ENCODE peak calls at places on chromosomes 16 and 17, in five cellular contexts. One of them, this sample, is unnamed.

GRCh38 chr17:50947844-50948514 is 81.8 kb upstream of the TOB1 start:
- DNase-seq in PC-3: peak; percentile 46
- DNase-seq in lung: peak; percentile 76
- DNase-seq in neural progenitor cell: no peak
- DNase-seq in IMR-90: no peak
- DNase-seq in this sample: peak; percentile 30

GRCh38 chr17:55356440-55357328 is 65.0 kb downstream of the MMD start:
- DNase-seq in PC-3: peak; percentile 93
- DNase-seq in lung: peak; percentile 67
- DNase-seq in neural progenitor cell: peak; percentile 83
- DNase-seq in IMR-90: peak; percentile 57
- DNase-seq in this sample: peak; percentile 72

GRCh38 chr17:7626956-7627249 is 718 bp downstream of the SAT2 start:
- DNase-seq in PC-3: no peak
- DNase-seq in lung: no peak
- DNase-seq in neural progenitor cell: no peak
- DNase-seq in IMR-90: no peak
- DNase-seq in this sample: no peak

GRCh38 chr16:58098207-58099096 is 30.7 kb downstream of the CFAP20 start:
- DNase-seq in PC-3: peak; percentile 35
- DNase-seq in lung: no peak
- DNase-seq in neural progenitor cell: no peak
- DNase-seq in IMR-90: peak; percentile 22
- DNase-seq in this sample: peak; percentile 38

GRCh38 chr17:57296231-57296630 is 39.9 kb downstream of the MSI2 start:
- DNase-seq in PC-3: peak; percentile 11
- DNase-seq in lung: no peak
- DNase-seq in neural progenitor cell: no peak
- DNase-seq in IMR-90: no peak
- DNase-seq in this sample: no peak

GRCh38 chr17:62630365-62631085 is 3.1 kb downstream of the MRC2 start:
- DNase-seq in PC-3: no peak
- DNase-seq in lung: no peak
- DNase-seq in neural progenitor cell: no peak
- DNase-seq in IMR-90: peak; percentile 59
- DNase-seq in this sample: peak; percentile 31

GRCh38 chr17:20992987-20993862 is 49.6 kb downstream of the USP22 start:
- DNase-seq in PC-3: peak; percentile 89
- DNase-seq in lung: peak; percentile 58
- DNase-seq in neural progenitor cell: peak; percentile 85
- DNase-seq in IMR-90: peak; percentile 71
- DNase-seq in this sample: peak; percentile 60

GRCh38 chr17:1362065-1362848 is 37.8 kb downstream of the YWHAE start:
- DNase-seq in PC-3: no peak
- DNase-seq in lung: no peak
- DNase-seq in neural progenitor cell: no peak
- DNase-seq in IMR-90: no peak
- DNase-seq in this sample: no peak

GRCh38 chr17:42559076-42559475 is 2.9 kb upstream of the COASY start:
- DNase-seq in PC-3: no peak
- DNase-seq in lung: peak; percentile 70
- DNase-seq in neural progenitor cell: no peak
- DNase-seq in IMR-90: no peak
- DNase-seq in this sample: peak; percentile 20

GRCh38 chr17:45123930-45124796 is 8.2 kb downstream of the PLCD3 start:
- DNase-seq in PC-3: peak; percentile 96
- DNase-seq in lung: peak; percentile 69
- DNase-seq in neural progenitor cell: no peak
- DNase-seq in IMR-90: peak; percentile 91
- DNase-seq in this sample: peak; percentile 84

GRCh38 chr17:65556014-65556909 is 5.2 kb downstream of the AXIN2 start:
- DNase-seq in PC-3: peak; percentile 80
- DNase-seq in lung: peak; percentile 90
- DNase-seq in neural progenitor cell: peak; percentile 90
- DNase-seq in IMR-90: peak; percentile 50
- DNase-seq in this sample: peak; percentile 35

GRCh38 chr16:67286441-67287235 is 7.3 kb downstream of the PLEKHG4 start:
- DNase-seq in PC-3: no peak
- DNase-seq in lung: no peak
- DNase-seq in neural progenitor cell: no peak
- DNase-seq in IMR-90: no peak
- DNase-seq in this sample: no peak

GRCh38 chr17:34584805-34585416 is 5.5 kb downstream of the TMEM132E start:
- DNase-seq in PC-3: peak; percentile 7
- DNase-seq in lung: no peak
- DNase-seq in neural progenitor cell: peak; percentile 29
- DNase-seq in IMR-90: peak; percentile 2
- DNase-seq in this sample: peak; percentile 33

GRCh38 chr16:27366687-27367462 is 35.1 kb upstream of the IL21R start:
- DNase-seq in PC-3: no peak
- DNase-seq in lung: no peak
- DNase-seq in neural progenitor cell: no peak
- DNase-seq in IMR-90: no peak
- DNase-seq in this sample: peak; percentile 12

GRCh38 chr16:69918241-69918640 is 32.9 kb upstream of the CLEC18A start:
- DNase-seq in PC-3: peak; percentile 3
- DNase-seq in lung: no peak
- DNase-seq in neural progenitor cell: no peak
- DNase-seq in IMR-90: peak; percentile 18
- DNase-seq in this sample: no peak

GRCh38 chr17:34420254-34420766 is 57.3 kb upstream of the CCL1 start:
- DNase-seq in PC-3: peak; percentile 68
- DNase-seq in lung: peak; percentile 71
- DNase-seq in neural progenitor cell: peak; percentile 77
- DNase-seq in IMR-90: peak; percentile 46
- DNase-seq in this sample: peak; percentile 46

GRCh38 chr16:81652798-81653505 is 126.1 kb upstream of the PLCG2 start:
- DNase-seq in PC-3: no peak
- DNase-seq in lung: no peak
- DNase-seq in neural progenitor cell: peak; percentile 68
- DNase-seq in IMR-90: no peak
- DNase-seq in this sample: no peak

GRCh38 chr17:75601057-75601987 is 13.7 kb downstream of the MYO15B start:
- DNase-seq in PC-3: peak; percentile 77
- DNase-seq in lung: peak; percentile 64
- DNase-seq in neural progenitor cell: peak; percentile 75
- DNase-seq in IMR-90: peak; percentile 5
- DNase-seq in this sample: peak; percentile 29
- TF ChIP-seq CTCF in PC-3: peak; percentile 95
- TF ChIP-seq CTCF in lung: peak; percentile 34
- TF ChIP-seq CTCF in neural progenitor cell: peak; percentile 83
- TF ChIP-seq CTCF in IMR-90: peak; percentile 52
- TF ChIP-seq CTCF in this sample: peak; percentile 86

DNA sequence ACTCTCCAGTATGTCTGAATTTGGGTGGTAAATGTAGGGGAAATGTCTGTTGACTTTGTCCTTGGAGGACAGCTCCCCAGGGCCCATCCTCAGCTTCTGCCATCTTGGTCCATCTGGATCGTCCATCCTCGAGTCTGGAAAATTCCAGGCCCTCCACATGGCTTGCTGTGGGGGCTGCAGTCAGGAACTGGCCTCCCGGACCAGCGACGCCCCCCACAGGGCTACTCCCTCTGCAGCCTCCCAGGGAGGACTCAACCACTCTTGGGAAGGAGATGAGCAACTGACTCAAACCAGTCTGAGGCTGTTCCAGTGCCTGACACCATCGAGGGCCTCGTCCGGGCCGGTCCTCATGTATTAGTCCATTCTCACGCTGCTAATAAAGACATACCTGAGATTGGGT is 5.5 kb upstream of the ZG16B start:
- DNase-seq in PC-3: no peak
- DNase-seq in lung: no peak
- DNase-seq in neural progenitor cell: no peak
- DNase-seq in IMR-90: no peak
- DNase-seq in this sample: no peak
- H3K27me3 ChIP-seq in PC-3: no peaks in the 10 kb centered on the region
- H3K27me3 ChIP-seq in lung: no peaks in the 10 kb centered on the region
- H3K27me3 ChIP-seq in neural progenitor cell: no peaks in the 10 kb centered on the region
- H3K27me3 ChIP-seq in IMR-90: peaks cover 52% of the 10 kb centered on the region
- H3K27me3 ChIP-seq in this sample: peaks cover 2% of the 10 kb centered on the region

DNA sequence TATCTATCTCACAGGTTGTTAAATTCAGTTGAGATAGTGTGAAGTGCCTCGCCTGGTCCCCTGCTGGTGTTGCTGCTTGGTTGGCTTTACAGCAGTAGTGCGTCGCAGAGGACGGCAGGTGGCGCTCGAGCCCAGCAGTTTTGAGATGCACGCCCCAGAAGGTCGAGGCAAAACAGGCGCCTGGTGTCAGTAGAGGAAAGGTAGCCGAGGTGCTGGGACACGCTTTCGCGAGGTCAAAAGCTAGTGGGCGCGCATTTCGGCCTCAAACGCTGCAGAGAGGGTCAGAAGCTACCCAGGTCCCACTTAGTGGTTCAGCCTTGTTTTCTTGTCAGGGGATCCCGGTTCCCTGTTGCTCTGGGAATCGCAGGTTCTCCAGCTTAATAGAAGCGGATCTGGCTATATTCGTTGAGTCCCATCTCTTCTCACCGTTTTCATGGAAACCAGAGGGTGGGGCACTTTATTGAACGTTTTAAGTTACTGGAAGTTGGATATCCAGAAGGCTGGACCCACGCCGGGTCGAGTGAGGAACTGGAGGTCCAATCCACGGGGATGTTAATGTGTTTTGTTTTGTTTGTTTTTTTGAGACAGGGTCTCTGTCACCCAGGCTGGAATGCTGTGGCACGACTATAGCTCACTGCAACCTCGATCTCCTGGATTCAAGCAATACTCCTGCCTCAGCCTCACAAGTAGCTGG is 10.3 kb upstream of the ZFP90 start:
- DNase-seq in PC-3: peak; percentile 69
- DNase-seq in lung: peak; percentile 88
- DNase-seq in neural progenitor cell: peak; percentile 91
- DNase-seq in IMR-90: peak; percentile 64
- DNase-seq in this sample: peak; percentile 68
- H3K4me3 ChIP-seq in PC-3: peak overlapping the region; percentile 85
- H3K4me3 ChIP-seq in lung: no peak overlapping the region
- H3K4me3 ChIP-seq in neural progenitor cell: no peak overlapping the region
- H3K4me3 ChIP-seq in IMR-90: no peak overlapping the region
- H3K4me3 ChIP-seq in this sample: peak overlapping the region; percentile 8

DNA sequence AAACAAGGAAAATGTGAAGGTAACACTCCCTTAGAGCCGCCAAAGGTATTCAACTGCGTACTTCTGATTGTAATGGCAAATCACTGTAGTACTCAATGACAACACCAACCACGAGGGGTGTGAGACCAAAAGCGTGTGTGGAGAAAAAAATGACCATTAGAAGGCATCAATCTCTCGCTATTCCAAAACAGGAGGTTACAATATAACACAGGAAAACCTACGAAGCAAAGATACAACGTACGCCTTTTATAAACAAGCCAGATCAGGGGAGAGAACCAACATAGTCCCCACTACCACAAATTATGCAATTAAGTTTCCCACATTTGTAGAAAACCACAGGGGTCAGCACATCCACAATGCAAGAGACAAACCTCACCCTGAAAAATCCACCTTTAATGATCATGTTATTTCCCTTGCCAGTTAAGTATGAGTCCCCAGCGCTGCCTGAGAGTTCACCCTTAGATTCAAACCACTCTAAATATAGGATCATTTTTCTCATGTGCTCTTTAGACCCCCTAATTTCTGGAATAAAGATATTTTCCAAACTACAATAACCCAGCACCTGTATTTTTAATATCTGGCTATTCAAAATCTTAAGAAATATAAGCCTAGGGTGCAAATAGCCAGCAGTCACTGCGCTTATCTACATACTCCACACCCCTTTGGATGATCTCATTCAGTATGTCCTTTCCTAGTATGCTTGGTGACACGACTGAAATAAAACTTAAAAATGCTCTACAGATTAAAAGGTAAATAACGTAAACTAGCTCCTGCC is 12.4 kb downstream of the TEX14 start:
- DNase-seq in PC-3: peak; percentile 81
- DNase-seq in lung: no peak
- DNase-seq in neural progenitor cell: no peak
- DNase-seq in IMR-90: peak; percentile 52
- DNase-seq in this sample: peak; percentile 43
- TF ChIP-seq CTCF in PC-3: no peak
- TF ChIP-seq CTCF in lung: no peak
- TF ChIP-seq CTCF in neural progenitor cell: no peak
- TF ChIP-seq CTCF in IMR-90: no peak
- TF ChIP-seq CTCF in this sample: no peak

DNA sequence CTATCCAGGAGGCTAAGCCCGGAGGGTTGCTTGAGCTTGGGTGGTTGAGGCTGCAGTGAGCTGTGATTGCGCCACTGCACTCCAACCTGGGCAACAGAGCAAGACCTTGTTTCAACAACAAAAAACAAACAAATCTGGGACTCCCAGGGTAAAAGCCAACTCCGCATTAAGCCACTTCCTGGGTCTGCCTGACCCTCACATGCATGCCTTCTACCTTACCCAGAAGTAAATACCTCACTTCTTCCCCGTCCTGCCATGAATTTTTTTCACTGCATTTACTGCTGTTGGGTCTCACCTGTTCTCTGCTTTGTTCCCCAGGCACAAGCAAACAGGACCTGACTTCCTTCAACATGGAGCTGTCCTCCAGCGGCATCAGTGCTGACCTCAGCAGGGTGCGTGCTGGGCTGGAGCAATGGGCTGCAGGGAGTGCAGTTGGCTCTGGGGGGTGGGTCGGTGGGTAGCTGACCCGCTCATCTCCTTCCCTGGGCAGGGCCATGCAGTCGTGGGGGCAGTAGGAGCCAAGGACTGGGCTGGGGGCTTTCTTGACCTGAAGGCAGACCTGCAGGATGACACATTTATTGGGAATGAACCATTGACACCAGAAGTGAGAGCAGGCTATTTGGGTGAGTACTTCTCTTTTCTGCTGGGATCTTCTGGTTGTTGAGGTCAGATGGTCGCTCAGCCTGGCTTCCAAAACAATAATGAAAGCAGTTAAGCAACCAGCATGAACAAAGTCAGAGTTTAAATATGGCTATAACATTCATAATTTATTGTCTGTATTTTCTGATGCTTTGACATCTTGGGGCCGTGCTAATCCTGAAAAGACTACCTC is 16.4 kb downstream of the ITGAL start:
- DNase-seq in PC-3: no peak
- DNase-seq in lung: no peak
- DNase-seq in neural progenitor cell: no peak
- DNase-seq in IMR-90: no peak
- DNase-seq in this sample: peak; percentile 13
- H3K27me3 ChIP-seq in PC-3: no peaks in the 10 kb centered on the region
- H3K27me3 ChIP-seq in lung: no peaks in the 10 kb centered on the region
- H3K27me3 ChIP-seq in neural progenitor cell: no peaks in the 10 kb centered on the region
- H3K27me3 ChIP-seq in IMR-90: peaks cover 5% of the 10 kb centered on the region
- H3K27me3 ChIP-seq in this sample: no peaks in the 10 kb centered on the region

GRCh38 chr17:38428150-38428642 is at the start of gene ARHGAP23:
- DNase-seq in PC-3: peak; percentile 41
- DNase-seq in lung: peak; percentile 68
- DNase-seq in neural progenitor cell: peak; percentile 74
- DNase-seq in IMR-90: peak; percentile 72
- DNase-seq in this sample: no peak
- H3K4me3 ChIP-seq in PC-3: peak within 1 kb of the TSS; percentile 82
- H3K4me3 ChIP-seq in lung: peak within 1 kb of the TSS; percentile 78
- H3K4me3 ChIP-seq in neural progenitor cell: peak within 1 kb of the TSS; percentile 66
- H3K4me3 ChIP-seq in IMR-90: peak within 1 kb of the TSS; percentile 96
- H3K4me3 ChIP-seq in this sample: peak within 1 kb of the TSS; percentile 66

This sample was measured in bronchial epithelial cell.